ENCODE peak calls at places on chromosomes 3 and 15, in five cellular contexts. One of them, this sample, is unnamed.

GRCh38 chr3:117052356-117052755 is 342.8 kb downstream of the TUSC7 start:
- DNase-seq in stimulated activated naive CD4-positive, alpha-beta T cell: no peak
- DNase-seq in stimulated activated CD4-positive, alpha-beta T cell treated with anti-CD3 and anti-CD28 coated beads, Interleukin-1b, Interleukin-23, amount 100 ng/mL, for 48 hours: no peak
- DNase-seq in hippocampal formation: no peak
- DNase-seq in progenitor cell of endocrine pancreas: no peak
- DNase-seq in this sample: no peak

GRCh38 chr15:82139823-82140268 is 94.0 kb upstream of the MEX3B start:
- DNase-seq in stimulated activated naive CD4-positive, alpha-beta T cell: peak
- DNase-seq in stimulated activated CD4-positive, alpha-beta T cell treated with anti-CD3 and anti-CD28 coated beads, Interleukin-1b, Interleukin-23, amount 100 ng/mL, for 48 hours: no peak
- DNase-seq in hippocampal formation: peak
- DNase-seq in progenitor cell of endocrine pancreas: no peak
- DNase-seq in this sample: peak

GRCh38 chr3:13851997-13852637 is 27.8 kb downstream of the WNT7A start:
- DNase-seq in stimulated activated naive CD4-positive, alpha-beta T cell: no peak
- DNase-seq in stimulated activated CD4-positive, alpha-beta T cell treated with anti-CD3 and anti-CD28 coated beads, Interleukin-1b, Interleukin-23, amount 100 ng/mL, for 48 hours: no peak
- DNase-seq in hippocampal formation: no peak
- DNase-seq in progenitor cell of endocrine pancreas: no peak
- DNase-seq in this sample: no peak

GRCh38 chr15:96428742-96429141 is 98.2 kb downstream of the NR2F2 start:
- DNase-seq in stimulated activated naive CD4-positive, alpha-beta T cell: no peak
- DNase-seq in stimulated activated CD4-positive, alpha-beta T cell treated with anti-CD3 and anti-CD28 coated beads, Interleukin-1b, Interleukin-23, amount 100 ng/mL, for 48 hours: no peak
- DNase-seq in hippocampal formation: no peak
- DNase-seq in progenitor cell of endocrine pancreas: no peak
- DNase-seq in this sample: peak

GRCh38 chr3:119305271-119305670 is 11.1 kb downstream of the ARHGAP31 start:
- DNase-seq in stimulated activated naive CD4-positive, alpha-beta T cell: no peak
- DNase-seq in stimulated activated CD4-positive, alpha-beta T cell treated with anti-CD3 and anti-CD28 coated beads, Interleukin-1b, Interleukin-23, amount 100 ng/mL, for 48 hours: no peak
- DNase-seq in hippocampal formation: no peak
- DNase-seq in progenitor cell of endocrine pancreas: no peak
- DNase-seq in this sample: no peak

GRCh38 chr3:141401584-141402475 is 33.5 kb downstream of the ZBTB38 start:
- DNase-seq in stimulated activated naive CD4-positive, alpha-beta T cell: peak
- DNase-seq in stimulated activated CD4-positive, alpha-beta T cell treated with anti-CD3 and anti-CD28 coated beads, Interleukin-1b, Interleukin-23, amount 100 ng/mL, for 48 hours: no peak
- DNase-seq in hippocampal formation: peak
- DNase-seq in progenitor cell of endocrine pancreas: peak
- DNase-seq in this sample: no peak

GRCh38 chr15:62783303-62783957 is 259.1 kb upstream of the TPM1 start:
- DNase-seq in stimulated activated naive CD4-positive, alpha-beta T cell: no peak
- DNase-seq in stimulated activated CD4-positive, alpha-beta T cell treated with anti-CD3 and anti-CD28 coated beads, Interleukin-1b, Interleukin-23, amount 100 ng/mL, for 48 hours: no peak
- DNase-seq in hippocampal formation: no peak
- DNase-seq in progenitor cell of endocrine pancreas: no peak
- DNase-seq in this sample: no peak

GRCh38 chr3:74844428-74844827 is 230.0 kb upstream of the CNTN3 start:
- DNase-seq in stimulated activated naive CD4-positive, alpha-beta T cell: no peak
- DNase-seq in stimulated activated CD4-positive, alpha-beta T cell treated with anti-CD3 and anti-CD28 coated beads, Interleukin-1b, Interleukin-23, amount 100 ng/mL, for 48 hours: no peak
- DNase-seq in hippocampal formation: no peak
- DNase-seq in progenitor cell of endocrine pancreas: no peak
- DNase-seq in this sample: no peak

GRCh38 chr3:189710620-189711388 is 79.6 kb downstream of the TP63 start:
- DNase-seq in stimulated activated naive CD4-positive, alpha-beta T cell: no peak
- DNase-seq in stimulated activated CD4-positive, alpha-beta T cell treated with anti-CD3 and anti-CD28 coated beads, Interleukin-1b, Interleukin-23, amount 100 ng/mL, for 48 hours: peak
- DNase-seq in hippocampal formation: no peak
- DNase-seq in progenitor cell of endocrine pancreas: no peak
- DNase-seq in this sample: peak

GRCh38 chr15:80736571-80736970 is 41.5 kb downstream of the ABHD17C start:
- DNase-seq in stimulated activated naive CD4-positive, alpha-beta T cell: no peak
- DNase-seq in stimulated activated CD4-positive, alpha-beta T cell treated with anti-CD3 and anti-CD28 coated beads, Interleukin-1b, Interleukin-23, amount 100 ng/mL, for 48 hours: no peak
- DNase-seq in hippocampal formation: no peak
- DNase-seq in progenitor cell of endocrine pancreas: no peak
- DNase-seq in this sample: no peak

GRCh38 chr3:150480802-150481201 is 65.5 kb downstream of the SERP1 start:
- DNase-seq in stimulated activated naive CD4-positive, alpha-beta T cell: no peak
- DNase-seq in stimulated activated CD4-positive, alpha-beta T cell treated with anti-CD3 and anti-CD28 coated beads, Interleukin-1b, Interleukin-23, amount 100 ng/mL, for 48 hours: no peak
- DNase-seq in hippocampal formation: no peak
- DNase-seq in progenitor cell of endocrine pancreas: no peak
- DNase-seq in this sample: no peak

GRCh38 chr15:67941643-67942315 is 101.9 kb upstream of the RNU6-1 start:
- DNase-seq in stimulated activated naive CD4-positive, alpha-beta T cell: no peak
- DNase-seq in stimulated activated CD4-positive, alpha-beta T cell treated with anti-CD3 and anti-CD28 coated beads, Interleukin-1b, Interleukin-23, amount 100 ng/mL, for 48 hours: no peak
- DNase-seq in hippocampal formation: no peak
- DNase-seq in progenitor cell of endocrine pancreas: no peak
- DNase-seq in this sample: no peak

GRCh38 chr15:48855501-48856440 is 22.2 kb upstream of the EID1 start:
- DNase-seq in stimulated activated naive CD4-positive, alpha-beta T cell: no peak
- DNase-seq in stimulated activated CD4-positive, alpha-beta T cell treated with anti-CD3 and anti-CD28 coated beads, Interleukin-1b, Interleukin-23, amount 100 ng/mL, for 48 hours: no peak
- DNase-seq in hippocampal formation: peak
- DNase-seq in progenitor cell of endocrine pancreas: no peak
- DNase-seq in this sample: no peak

GRCh38 chr3:175512700-175513099 is 653.6 kb downstream of the NAALADL2 start:
- DNase-seq in stimulated activated naive CD4-positive, alpha-beta T cell: no peak
- DNase-seq in stimulated activated CD4-positive, alpha-beta T cell treated with anti-CD3 and anti-CD28 coated beads, Interleukin-1b, Interleukin-23, amount 100 ng/mL, for 48 hours: no peak
- DNase-seq in hippocampal formation: peak
- DNase-seq in progenitor cell of endocrine pancreas: no peak
- DNase-seq in this sample: no peak

GRCh38 chr3:190265795-190266194 is 56.5 kb downstream of the CLDN1 start:
- DNase-seq in stimulated activated naive CD4-positive, alpha-beta T cell: no peak
- DNase-seq in stimulated activated CD4-positive, alpha-beta T cell treated with anti-CD3 and anti-CD28 coated beads, Interleukin-1b, Interleukin-23, amount 100 ng/mL, for 48 hours: no peak
- DNase-seq in hippocampal formation: no peak
- DNase-seq in progenitor cell of endocrine pancreas: no peak
- DNase-seq in this sample: no peak

GRCh38 chr3:107877936-107878335 is 212.9 kb downstream of the CD47 start:
- DNase-seq in stimulated activated naive CD4-positive, alpha-beta T cell: no peak
- DNase-seq in stimulated activated CD4-positive, alpha-beta T cell treated with anti-CD3 and anti-CD28 coated beads, Interleukin-1b, Interleukin-23, amount 100 ng/mL, for 48 hours: no peak
- DNase-seq in hippocampal formation: no peak
- DNase-seq in progenitor cell of endocrine pancreas: no peak
- DNase-seq in this sample: no peak

GRCh38 chr3:19866751-19867347 is 67.2 kb downstream of the EFHB start:
- DNase-seq in stimulated activated naive CD4-positive, alpha-beta T cell: peak
- DNase-seq in stimulated activated CD4-positive, alpha-beta T cell treated with anti-CD3 and anti-CD28 coated beads, Interleukin-1b, Interleukin-23, amount 100 ng/mL, for 48 hours: peak
- DNase-seq in hippocampal formation: peak
- DNase-seq in progenitor cell of endocrine pancreas: peak
- DNase-seq in this sample: peak

GRCh38 chr3:132368962-132369361 is 48.3 kb upstream of the DNAJC13 start:
- DNase-seq in stimulated activated naive CD4-positive, alpha-beta T cell: no peak
- DNase-seq in stimulated activated CD4-positive, alpha-beta T cell treated with anti-CD3 and anti-CD28 coated beads, Interleukin-1b, Interleukin-23, amount 100 ng/mL, for 48 hours: no peak
- DNase-seq in hippocampal formation: no peak
- DNase-seq in progenitor cell of endocrine pancreas: no peak
- DNase-seq in this sample: no peak

GRCh38 chr3:162292409-162292808 is 795.8 kb downstream of the OTOL1 start:
- DNase-seq in stimulated activated naive CD4-positive, alpha-beta T cell: no peak
- DNase-seq in stimulated activated CD4-positive, alpha-beta T cell treated with anti-CD3 and anti-CD28 coated beads, Interleukin-1b, Interleukin-23, amount 100 ng/mL, for 48 hours: no peak
- DNase-seq in hippocampal formation: no peak
- DNase-seq in progenitor cell of endocrine pancreas: no peak
- DNase-seq in this sample: no peak

GRCh38 chr3:146161725-146162047 is 702 bp upstream of the PLOD2 start:
- DNase-seq in stimulated activated naive CD4-positive, alpha-beta T cell: no peak
- DNase-seq in stimulated activated CD4-positive, alpha-beta T cell treated with anti-CD3 and anti-CD28 coated beads, Interleukin-1b, Interleukin-23, amount 100 ng/mL, for 48 hours: no peak
- DNase-seq in hippocampal formation: no peak
- DNase-seq in progenitor cell of endocrine pancreas: no peak
- DNase-seq in this sample: no peak

GRCh38 chr3:194632211-194632982 is 822 bp downstream of the TMEM44 start:
- DNase-seq in stimulated activated naive CD4-positive, alpha-beta T cell: no peak
- DNase-seq in stimulated activated CD4-positive, alpha-beta T cell treated with anti-CD3 and anti-CD28 coated beads, Interleukin-1b, Interleukin-23, amount 100 ng/mL, for 48 hours: no peak
- DNase-seq in hippocampal formation: no peak
- DNase-seq in progenitor cell of endocrine pancreas: no peak
- DNase-seq in this sample: no peak

GRCh38 chr15:69469467-69470191 is 17.0 kb downstream of the RPLP1 start:
- DNase-seq in stimulated activated naive CD4-positive, alpha-beta T cell: no peak
- DNase-seq in stimulated activated CD4-positive, alpha-beta T cell treated with anti-CD3 and anti-CD28 coated beads, Interleukin-1b, Interleukin-23, amount 100 ng/mL, for 48 hours: no peak
- DNase-seq in hippocampal formation: no peak
- DNase-seq in progenitor cell of endocrine pancreas: no peak
- DNase-seq in this sample: no peak

GRCh38 chr3:42134867-42135464 is 43.8 kb downstream of the TRAK1 start:
- DNase-seq in stimulated activated naive CD4-positive, alpha-beta T cell: no peak
- DNase-seq in stimulated activated CD4-positive, alpha-beta T cell treated with anti-CD3 and anti-CD28 coated beads, Interleukin-1b, Interleukin-23, amount 100 ng/mL, for 48 hours: no peak
- DNase-seq in hippocampal formation: no peak
- DNase-seq in progenitor cell of endocrine pancreas: no peak
- DNase-seq in this sample: no peak

GRCh38 chr15:29612701-29613100 is 209.6 kb downstream of the TJP1 start:
- DNase-seq in stimulated activated naive CD4-positive, alpha-beta T cell: no peak
- DNase-seq in stimulated activated CD4-positive, alpha-beta T cell treated with anti-CD3 and anti-CD28 coated beads, Interleukin-1b, Interleukin-23, amount 100 ng/mL, for 48 hours: no peak
- DNase-seq in hippocampal formation: no peak
- DNase-seq in progenitor cell of endocrine pancreas: no peak
- DNase-seq in this sample: no peak

GRCh38 chr15:34085746-34086145 is 15.9 kb downstream of the EMC7 start:
- DNase-seq in stimulated activated naive CD4-positive, alpha-beta T cell: no peak
- DNase-seq in stimulated activated CD4-positive, alpha-beta T cell treated with anti-CD3 and anti-CD28 coated beads, Interleukin-1b, Interleukin-23, amount 100 ng/mL, for 48 hours: no peak
- DNase-seq in hippocampal formation: no peak
- DNase-seq in progenitor cell of endocrine pancreas: no peak
- DNase-seq in this sample: no peak

GRCh38 chr3:62553811-62554210 is 180.5 kb upstream of the FEZF2 start:
- DNase-seq in stimulated activated naive CD4-positive, alpha-beta T cell: no peak
- DNase-seq in stimulated activated CD4-positive, alpha-beta T cell treated with anti-CD3 and anti-CD28 coated beads, Interleukin-1b, Interleukin-23, amount 100 ng/mL, for 48 hours: no peak
- DNase-seq in hippocampal formation: no peak
- DNase-seq in progenitor cell of endocrine pancreas: no peak
- DNase-seq in this sample: no peak

GRCh38 chr3:23051240-23052140 is 151.6 kb upstream of the UBE2E2 start:
- DNase-seq in stimulated activated naive CD4-positive, alpha-beta T cell: no peak
- DNase-seq in stimulated activated CD4-positive, alpha-beta T cell treated with anti-CD3 and anti-CD28 coated beads, Interleukin-1b, Interleukin-23, amount 100 ng/mL, for 48 hours: no peak
- DNase-seq in hippocampal formation: no peak
- DNase-seq in progenitor cell of endocrine pancreas: no peak
- DNase-seq in this sample: no peak

GRCh38 chr3:71066356-71066755 is 517.2 kb downstream of the FOXP1 start:
- DNase-seq in stimulated activated naive CD4-positive, alpha-beta T cell: peak
- DNase-seq in stimulated activated CD4-positive, alpha-beta T cell treated with anti-CD3 and anti-CD28 coated beads, Interleukin-1b, Interleukin-23, amount 100 ng/mL, for 48 hours: peak
- DNase-seq in hippocampal formation: no peak
- DNase-seq in progenitor cell of endocrine pancreas: no peak
- DNase-seq in this sample: no peak

GRCh38 chr3:62832569-62832968 is 42.6 kb downstream of the CADPS start:
- DNase-seq in stimulated activated naive CD4-positive, alpha-beta T cell: no peak
- DNase-seq in stimulated activated CD4-positive, alpha-beta T cell treated with anti-CD3 and anti-CD28 coated beads, Interleukin-1b, Interleukin-23, amount 100 ng/mL, for 48 hours: no peak
- DNase-seq in hippocampal formation: no peak
- DNase-seq in progenitor cell of endocrine pancreas: no peak
- DNase-seq in this sample: no peak

GRCh38 chr3:126030455-126030854 is 53.5 kb downstream of the SLC41A3 start:
- DNase-seq in stimulated activated naive CD4-positive, alpha-beta T cell: no peak
- DNase-seq in stimulated activated CD4-positive, alpha-beta T cell treated with anti-CD3 and anti-CD28 coated beads, Interleukin-1b, Interleukin-23, amount 100 ng/mL, for 48 hours: no peak
- DNase-seq in hippocampal formation: no peak
- DNase-seq in progenitor cell of endocrine pancreas: no peak
- DNase-seq in this sample: no peak

GRCh38 chr3:147507638-147508286 is 98.6 kb downstream of the ZIC1 start:
- DNase-seq in stimulated activated naive CD4-positive, alpha-beta T cell: no peak
- DNase-seq in stimulated activated CD4-positive, alpha-beta T cell treated with anti-CD3 and anti-CD28 coated beads, Interleukin-1b, Interleukin-23, amount 100 ng/mL, for 48 hours: no peak
- DNase-seq in hippocampal formation: no peak
- DNase-seq in progenitor cell of endocrine pancreas: no peak
- DNase-seq in this sample: no peak

This sample was measured in NCI-H460.